ENCODE peak calls at places on chromosomes 1 and 21, in four cellular contexts. B is A549, I is SK-N-SH, K is GM12878. Z is an unnamed sample.

GRCh38 chr1:43582162-43582566 is 51.5 kb downstream of the PTPRF start:
- DNase-seq in B (peak), K (peak), I (no peak), Z (peak)

GRCh38 chr1:86068126-86068805 is 88.3 kb downstream of the COL24A1 start:
- DNase-seq in B (no peak), I (no peak), K (no peak), Z (no peak)

GRCh38 chr21:41453198-41453597 is 27.2 kb downstream of the MX1 start:
- DNase-seq in K (no peak), B (no peak), I (no peak), Z (no peak)

GRCh38 chr1:10679521-10680220 is 116.8 kb downstream of the CASZ1 start:
- DNase-seq in B (no peak), K (no peak), I (peak), Z (peak)

GRCh38 chr1:212179394-212180076 is 105.7 kb upstream of the PPP2R5A start:
- DNase-seq in B (peak), I (no peak), K (no peak), Z (no peak)

GRCh38 chr1:68600049-68600661 is 103.3 kb upstream of the DEPDC1 start:
- DNase-seq in B (no peak), K (no peak), I (peak), Z (peak)

GRCh38 chr1:192904438-192904895 is 95.6 kb downstream of the RGS2 start:
- DNase-seq in K (no peak), B (peak), I (no peak), Z (no peak)

GRCh38 chr1:243447342-243447741 is 191.5 kb downstream of the SDCCAG8 start:
- DNase-seq in I (no peak), B (no peak), K (no peak), Z (no peak)

DNA sequence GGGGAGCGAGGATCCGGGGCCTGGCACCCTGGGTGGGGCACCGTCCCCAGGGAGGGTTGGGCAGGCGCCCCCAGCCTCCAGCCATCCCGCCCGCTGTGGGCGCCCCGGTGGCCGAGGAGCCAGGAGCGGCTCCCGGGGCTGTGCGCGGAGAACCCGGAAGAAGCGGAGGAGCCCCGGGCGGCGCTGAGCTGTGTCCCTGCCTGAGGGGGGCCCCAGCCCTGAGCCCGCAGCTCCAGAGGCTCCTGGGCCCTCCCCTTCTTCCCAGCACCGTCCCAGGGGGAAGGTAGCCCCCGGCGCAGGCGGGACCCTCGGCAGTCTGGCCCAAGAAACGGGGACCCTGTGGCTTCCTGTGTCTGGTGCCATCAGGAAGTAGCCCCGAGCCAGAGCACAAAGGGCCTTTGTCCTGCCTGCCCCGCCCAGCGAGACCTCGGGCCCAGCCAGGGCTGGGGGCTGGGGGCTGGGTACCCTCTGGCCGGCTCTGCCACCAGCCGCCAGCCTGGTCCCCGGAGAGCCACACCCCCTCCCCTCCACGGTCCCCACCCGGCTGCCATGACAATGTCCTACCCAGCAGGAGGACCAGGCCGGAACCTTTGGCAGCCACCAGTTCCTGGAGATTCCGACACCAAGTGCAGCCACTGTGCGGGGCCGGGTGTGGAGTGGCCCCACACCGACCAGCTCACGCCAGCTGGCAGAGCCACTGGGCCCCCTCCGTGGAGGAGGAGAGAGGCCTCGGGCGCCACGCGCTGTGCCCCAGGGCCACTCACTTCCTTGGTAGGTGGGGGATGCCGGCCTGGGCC is 15.6 kb upstream of the TTLL10 start:
- DNase-seq in K (no peak), I (no peak), B (no peak), Z (peak)
- TF ChIP-seq PBX3 in K (no peak), I (no peak), B (no peak), Z (no peak)

DNA sequence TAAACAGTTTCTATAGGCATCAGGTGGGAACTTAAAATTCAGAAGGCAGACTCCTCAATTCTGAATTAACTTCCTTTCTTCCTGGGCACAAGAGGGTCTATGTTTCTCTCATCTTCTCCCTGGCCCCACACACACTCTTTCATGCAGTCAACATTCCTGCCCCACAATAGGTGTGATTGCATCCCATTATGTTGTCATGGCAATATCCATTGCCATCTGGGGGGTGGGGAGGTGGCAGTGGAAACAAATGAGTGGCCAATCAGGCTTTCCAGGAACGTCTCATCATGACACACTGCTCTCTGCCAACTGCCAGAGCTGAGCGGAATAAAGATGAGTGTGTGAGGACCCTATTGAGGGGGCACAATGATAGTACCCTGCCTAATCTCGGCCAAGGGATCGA is 80.5 kb downstream of the KCND3 start:
- DNase-seq in I (no peak), B (no peak), K (no peak), Z (no peak)
- TF ChIP-seq PBX3 in I (no peak), B (no peak), K (no peak), Z (no peak)

GRCh38 chr1:41493117-41493536 is 8.6 kb upstream of the EDN2 start:
- DNase-seq in K (no peak), I (no peak), B (peak), Z (no peak)

GRCh38 chr1:41493626-41494350 is 9.3 kb upstream of the EDN2 start:
- DNase-seq in K (no peak), B (no peak), I (no peak), Z (no peak)

GRCh38 chr1:41490911-41491310 is 6.4 kb upstream of the EDN2 start:
- DNase-seq in I (no peak), B (no peak), K (no peak), Z (no peak)

GRCh38 chr1:41494351-41495170 is 10.1 kb upstream of the EDN2 start:
- DNase-seq in K (no peak), I (no peak), B (no peak), Z (no peak)

DNA sequence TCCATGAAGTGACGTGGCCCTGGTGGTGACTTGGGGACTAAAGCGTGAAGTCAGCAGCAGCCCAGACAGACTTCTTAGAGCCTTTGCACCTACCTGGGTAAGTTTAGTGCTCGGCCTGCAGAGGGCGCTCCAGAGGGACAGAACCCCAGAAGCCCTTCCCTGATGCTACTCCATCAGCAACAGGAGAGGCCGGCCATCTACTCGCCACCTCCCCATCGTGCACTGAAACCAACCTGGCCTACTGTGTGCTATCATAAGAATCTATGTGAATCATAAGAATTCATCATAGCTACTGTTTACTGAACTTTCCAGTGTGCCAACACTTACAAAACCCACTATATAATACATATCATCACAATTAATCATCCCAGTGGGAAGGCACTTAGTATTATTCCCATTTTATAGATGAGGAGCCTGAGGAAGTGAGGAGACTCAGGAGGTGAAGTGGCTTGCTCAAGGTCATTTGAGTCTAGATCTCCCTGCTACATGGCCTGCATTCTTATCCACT is 7.9 kb upstream of the EDN2 start:
- DNase-seq in I (no peak), B (no peak), K (no peak), Z (no peak)
- TF ChIP-seq PBX3 in I (no peak), B (no peak), K (no peak), Z (no peak)

GRCh38 chr1:34923490-34923889 is 6.0 kb downstream of the DLGAP3 start:
- DNase-seq in K (no peak), B (no peak), I (peak), Z (no peak)

GRCh38 chr1:34926894-34927293 is 2.6 kb downstream of the DLGAP3 start:
- DNase-seq in I (no peak), B (no peak), K (no peak), Z (no peak)

GRCh38 chr1:34925730-34926129 is 3.7 kb downstream of the DLGAP3 start:
- DNase-seq in I (no peak), K (no peak), B (no peak), Z (no peak)

GRCh38 chr1:34926156-34926555 is 3.3 kb downstream of the DLGAP3 start:
- DNase-seq in I (no peak), K (no peak), B (no peak), Z (no peak)

GRCh38 chr1:34924759-34925555 is 4.5 kb downstream of the DLGAP3 start:
- DNase-seq in I (no peak), K (no peak), B (peak), Z (peak)
- TF ChIP-seq PBX3 in I (no peak), K (no peak), B (no peak), Z (peak)

GRCh38 chr1:173113015-173113741 is 62.4 kb upstream of the TNFSF18 start:
- DNase-seq in I (no peak), K (no peak), B (no peak), Z (no peak)
- TF ChIP-seq PBX3 in I (no peak), K (no peak), B (no peak), Z (no peak)